ENCODE peak calls at places on chromosomes 12 and 14, in nine cellular contexts. S, D, V, N, Q, P, E, T and W are unnamed samples.
A peak's percentile ranks its signal among the peaks of the same experiment; 100 is the strongest.

GRCh38 chr12:71438670-71439361 is 782 bp upstream of the LGR5 start:
- DNase-seq in E (no peak), Q (no peak), D (no peak), P (no peak), V (peak; percentile 18), T (no peak), S (no peak), N (peak; percentile 47), W (peak; percentile 25)

GRCh38 chr12:45726594-45727300 is 2.8 kb upstream of the ARID2 start:
- DNase-seq in S (peak; percentile 60), E (no peak), V (no peak), D (peak; percentile 61), T (peak; percentile 53), Q (no peak), N (peak; percentile 59), P (peak; percentile 64), W (peak; percentile 37)

GRCh38 chr14:68779761-68780323 is 13.0 kb downstream of the ZFP36L1 start:
- DNase-seq in E (peak; percentile 68), T (no peak), N (no peak), S (peak; percentile 25), P (peak; percentile 79), V (peak; percentile 99), D (no peak), Q (peak; percentile 82), W (peak; percentile 73)

GRCh38 chr12:69467400-69467799 is 2.8 kb upstream of the FRS2 start:
- DNase-seq in S (no peak), P (no peak), D (no peak), N (no peak), T (no peak), V (no peak), E (no peak), Q (no peak), W (no peak)

GRCh38 chr14:77315115-77315944 is 5.4 kb downstream of the POMT2 start:
- DNase-seq in V (no peak), N (peak; percentile 57), D (no peak), T (no peak), E (no peak), P (no peak), Q (no peak), S (no peak), W (no peak)

GRCh38 chr14:96380735-96381134 is 11.2 kb upstream of the AK7 start:
- DNase-seq in D (no peak), S (no peak), T (no peak), P (no peak), V (no peak), Q (no peak), E (no peak), N (no peak), W (no peak)

GRCh38 chr12:31315089-31315725 is 10.7 kb downstream of the SINHCAF start:
- DNase-seq in N (no peak), E (no peak), D (no peak), P (no peak), S (no peak), V (no peak), T (no peak), Q (no peak), W (peak; percentile 16)

GRCh38 chr12:12456637-12457036 is 99.8 kb downstream of the BORCS5 start:
- DNase-seq in V (peak; percentile 67), S (no peak), D (no peak), E (no peak), Q (peak; percentile 26), N (no peak), T (no peak), P (no peak), W (peak; percentile 68)

GRCh38 chr14:94515426-94515825 is 6.2 kb upstream of the SERPINA12 start:
- DNase-seq in Q (no peak), V (no peak), N (no peak), E (no peak), S (no peak), T (no peak), P (no peak), D (no peak), W (no peak)

GRCh38 chr14:93316716-93317115 is 16.1 kb downstream of the BTBD7 start:
- DNase-seq in Q (no peak), D (no peak), S (no peak), P (no peak), T (no peak), N (no peak), V (peak; percentile 23), E (no peak), W (no peak)

GRCh38 chr12:3827301-3828000 is 45.7 kb downstream of the PARP11 start:
- DNase-seq in T (no peak), V (no peak), P (no peak), S (no peak), N (no peak), E (no peak), D (no peak), Q (no peak), W (no peak)

GRCh38 chr12:113262710-113263109 is 41.4 kb downstream of the TPCN1 start:
- DNase-seq in E (no peak), D (no peak), S (no peak), Q (no peak), P (no peak), T (no peak), N (no peak), V (no peak), W (peak; percentile 72)

GRCh38 chr12:47097276-47097896 is 17.6 kb upstream of the AMIGO2 start:
- DNase-seq in N (no peak), V (no peak), P (no peak), Q (no peak), T (no peak), D (no peak), S (no peak), E (no peak), W (no peak)

GRCh38 chr14:99725774-99726537 is 41.9 kb downstream of the CYP46A1 start:
- DNase-seq in S (no peak), T (no peak), Q (no peak), E (no peak), V (no peak), P (no peak), N (no peak), D (no peak), W (no peak)

GRCh38 chr12:97637770-97638169 is 175.2 kb downstream of the RMST start:
- DNase-seq in P (no peak), T (no peak), Q (no peak), S (no peak), D (no peak), N (peak; percentile 88), V (no peak), E (no peak), W (no peak)

GRCh38 chr12:8032242-8033152 is at the start of gene FOXJ2:
- DNase-seq in V (peak; percentile 76), T (peak; percentile 50), P (peak; percentile 64), E (peak; percentile 77), S (peak; percentile 57), Q (no peak), N (peak; percentile 90), D (peak; percentile 88), W (peak; percentile 73)

GRCh38 chr14:76382495-76382832 is 6.5 kb downstream of the ESRRB start:
- DNase-seq in E (no peak), P (no peak), N (no peak), Q (no peak), S (no peak), D (no peak), V (no peak), T (no peak), W (no peak)

GRCh38 chr12:54147186-54147585 is 41.6 kb downstream of the SMUG1 start:
- DNase-seq in N (no peak), P (no peak), T (no peak), Q (no peak), S (no peak), D (no peak), V (no peak), E (no peak), W (no peak)

GRCh38 chr12:72560370-72560769 is 288.2 kb downstream of the TRHDE start:
- DNase-seq in S (no peak), E (no peak), D (no peak), N (no peak), Q (no peak), T (no peak), V (no peak), P (no peak), W (no peak)
- TF ChIP-seq CTCF in S (no peak), E (no peak), D (no peak), N (peak; percentile 20), Q (no peak), T (no peak), V (no peak), P (no peak), W (peak; percentile 4)

DNA sequence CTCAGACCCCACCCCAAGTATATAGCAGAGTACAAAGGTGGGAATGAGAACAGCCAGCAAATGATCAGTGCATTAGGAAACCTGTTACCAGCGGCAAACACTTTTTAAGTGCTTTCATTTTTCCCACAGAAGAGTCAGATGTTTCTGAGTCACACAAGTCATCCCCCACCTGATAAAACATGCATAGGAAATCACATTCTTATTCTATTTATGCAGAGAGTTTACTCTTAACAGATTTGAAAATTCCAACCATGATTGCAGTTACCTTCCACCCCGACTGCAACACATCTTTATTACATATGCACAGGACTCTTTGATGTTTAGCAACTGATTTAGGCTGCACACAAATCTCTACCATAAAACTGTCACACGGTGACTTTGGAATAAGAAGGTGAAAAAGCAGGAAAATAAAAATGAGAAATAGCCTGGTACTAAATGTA is 236.4 kb downstream of the PAWR start:
- DNase-seq in D (no peak), P (no peak), Q (peak; percentile 28), E (no peak), T (no peak), V (peak; percentile 48), S (no peak), N (no peak), W (peak; percentile 90)
- H3K4me3 ChIP-seq in D (no peak overlapping the region), P (no peak overlapping the region), Q (peak overlapping the region; percentile 38), E (no peak overlapping the region), T (no peak overlapping the region), V (no peak overlapping the region), S (no peak overlapping the region), N (no peak overlapping the region), W (peak overlapping the region; percentile 30)

GRCh38 chr14:36522347-36522971 is 2.4 kb upstream of the NKX2-1 start:
- DNase-seq in D (no peak), V (no peak), Q (no peak), E (no peak), P (no peak), T (no peak), S (no peak), N (peak; percentile 54), W (no peak)

GRCh38 chr14:36525746-36526099 is 5.7 kb upstream of the NKX2-1 start:
- DNase-seq in P (no peak), S (no peak), T (no peak), E (no peak), N (no peak), V (no peak), D (no peak), Q (no peak), W (no peak)

GRCh38 chr14:36522972-36523685 is 3.1 kb upstream of the NKX2-1 start:
- DNase-seq in P (no peak), D (no peak), Q (no peak), V (no peak), T (no peak), N (peak; percentile 73), E (no peak), S (no peak), W (no peak)

GRCh38 chr14:36524220-36524837 is 4.3 kb upstream of the NKX2-1 start:
- DNase-seq in S (no peak), E (no peak), P (no peak), D (no peak), N (peak; percentile 77), Q (no peak), T (no peak), V (no peak), W (no peak)

GRCh38 chr14:36524874-36525745 is 5.1 kb upstream of the NKX2-1 start:
- DNase-seq in N (peak; percentile 93), E (no peak), P (no peak), Q (no peak), D (no peak), V (no peak), T (no peak), S (no peak), W (no peak)
- TF ChIP-seq CTCF in N (peak; percentile 82), E (no peak), P (no peak), Q (peak; percentile 27), D (peak; percentile 42), V (peak; percentile 20), T (peak; percentile 23), S (no peak), W (peak; percentile 26)

GRCh38 chr12:55725556-55725955 is 3.3 kb downstream of the CD63 start:
- DNase-seq in V (no peak), T (no peak), S (no peak), D (no peak), E (no peak), P (no peak), N (no peak), Q (no peak), W (no peak)
- H3K4me3 ChIP-seq in V (peak overlapping the region; percentile 93), T (no peak overlapping the region), S (no peak overlapping the region), D (no peak overlapping the region), E (no peak overlapping the region), P (no peak overlapping the region), N (no peak overlapping the region), Q (peak overlapping the region; percentile 23), W (peak overlapping the region; percentile 92)